ENCODE peak calls at places on chromosome 4, in ten cellular contexts. C, F, U, L, W, G, X, R, N and S are unnamed samples.

GRCh38 chr4:114178392-114178791 is 198.9 kb upstream of the ARSJ start:
- DNase-seq in C (no peak), F (no peak), U (no peak), L (no peak), W (no peak), G (no peak), X (no peak), R (no peak), N (no peak), S (no peak)

GRCh38 chr4:168711197-168712120 is 214.6 kb downstream of the PALLD start:
- DNase-seq in C (no peak), F (no peak), U (peak), L (no peak), W (no peak), G (no peak), X (peak), R (no peak), N (no peak), S (no peak)

GRCh38 chr4:4228356-4228668 is 1.6 kb upstream of the OTOP1 start:
- DNase-seq in C (no peak), F (no peak), U (no peak), L (no peak), W (no peak), G (no peak), X (no peak), R (no peak), N (no peak), S (no peak)

GRCh38 chr4:74794341-74794801 is at the start of gene BTC:
- DNase-seq in C (peak), F (peak), U (peak), L (no peak), W (peak), G (no peak), X (peak), R (no peak), N (no peak), S (peak)

GRCh38 chr4:183399166-183399565 is 45.3 kb upstream of the CDKN2AIP start:
- DNase-seq in C (no peak), F (no peak), U (no peak), L (no peak), W (no peak), G (no peak), X (no peak), R (no peak), N (no peak), S (no peak)

GRCh38 chr4:29853843-29854242 is 866.3 kb upstream of the PCDH7 start:
- DNase-seq in C (peak), F (no peak), U (no peak), L (no peak), W (no peak), G (no peak), X (no peak), R (no peak), N (no peak), S (no peak)

GRCh38 chr4:150583287-150584197 is 1.6 kb downstream of the MAB21L2 start:
- DNase-seq in C (peak), F (peak), U (no peak), L (no peak), W (peak), G (no peak), X (peak), R (no peak), N (no peak), S (no peak)

GRCh38 chr4:52641853-52642563 is 17.1 kb downstream of the USP46 start:
- DNase-seq in C (no peak), F (no peak), U (peak), L (no peak), W (no peak), G (no peak), X (peak), R (no peak), N (no peak), S (no peak)

GRCh38 chr4:121951570-121952110 is at the start of gene TRPC3:
- DNase-seq in C (peak), F (peak), U (no peak), L (peak), W (peak), G (peak), X (no peak), R (no peak), N (no peak), S (peak)

GRCh38 chr4:8032381-8032780 is 92.7 kb upstream of the AFAP1 start:
- DNase-seq in C (no peak), F (no peak), U (no peak), L (no peak), W (no peak), G (no peak), X (no peak), R (no peak), N (no peak), S (no peak)

GRCh38 chr4:67151376-67152343 is 393.6 kb downstream of the CENPC start:
- DNase-seq in C (no peak), F (no peak), U (no peak), L (no peak), W (no peak), G (no peak), X (peak), R (no peak), N (no peak), S (peak)